ENCODE peak calls at places on chromosomes 16 and 17, in six cellular contexts. K, Y, W, F, O and T are unnamed samples.

GRCh38 chr16:19291459-19291858 is 5.9 kb downstream of the CLEC19A start:
- DNase-seq in K (no peak), Y (no peak), W (peak; percentile 11), F (peak; percentile 4), O (no peak), T (no peak)

GRCh38 chr17:17783825-17784598 is 52.8 kb downstream of the SREBF1 start:
- DNase-seq in K (no peak), Y (peak; percentile 45), W (peak; percentile 74), F (peak; percentile 70), O (peak; percentile 43), T (no peak)

GRCh38 chr16:82653550-82654511 is 27.1 kb downstream of the CDH13 start:
- DNase-seq in K (no peak), Y (no peak), W (peak; percentile 94), F (peak; percentile 92), O (no peak), T (peak; percentile 93)

GRCh38 chr17:42016411-42016831 is 818 bp downstream of the DNAJC7 start:
- DNase-seq in K (no peak), Y (no peak), W (peak; percentile 31), F (peak; percentile 25), O (no peak), T (no peak)

GRCh38 chr17:77862890-77863813 is 95.4 kb upstream of the TNRC6C start:
- DNase-seq in K (no peak), Y (no peak), W (no peak), F (no peak), O (no peak), T (no peak)

GRCh38 chr16:78127130-78127529 is 27.7 kb downstream of the WWOX start:
- DNase-seq in K (no peak), Y (no peak), W (peak; percentile 47), F (peak; percentile 37), O (no peak), T (peak; percentile 3)

GRCh38 chr17:47254403-47254943 is 846 bp downstream of the ITGB3 start:
- DNase-seq in K (no peak), Y (no peak), W (no peak), F (no peak), O (no peak), T (no peak)

GRCh38 chr16:27748868-27749546 is 199.1 kb downstream of the KATNIP start:
- DNase-seq in K (no peak), Y (peak; percentile 33), W (peak; percentile 85), F (peak; percentile 80), O (peak; percentile 43), T (peak; percentile 59)

GRCh38 chr17:4764612-4765011 is 7.1 kb upstream of the TM4SF5 start:
- DNase-seq in K (no peak), Y (no peak), W (no peak), F (no peak), O (no peak), T (no peak)

GRCh38 chr17:4623249-4623648 is 18.2 kb downstream of the ALOX15 start:
- DNase-seq in K (no peak), Y (no peak), W (peak; percentile 74), F (peak; percentile 59), O (no peak), T (peak; percentile 45)

GRCh38 chr16:17453365-17454122 is 17.2 kb downstream of the XYLT1 start:
- DNase-seq in K (no peak), Y (no peak), W (no peak), F (no peak), O (no peak), T (no peak)

GRCh38 chr16:88454315-88455057 is 1.4 kb downstream of the ZFPM1 start:
- DNase-seq in K (no peak), Y (no peak), W (no peak), F (no peak), O (no peak), T (no peak)

GRCh38 chr17:4810696-4811289 is 3.8 kb downstream of the PLD2 start:
- DNase-seq in K (no peak), Y (no peak), W (no peak), F (no peak), O (no peak), T (no peak)

GRCh38 chr16:19382084-19382801 is 35.4 kb upstream of the TMC5 start:
- DNase-seq in K (no peak), Y (no peak), W (no peak), F (no peak), O (no peak), T (no peak)

GRCh38 chr17:9767432-9767991 is 23.9 kb downstream of the DHRS7C start:
- DNase-seq in K (no peak), Y (no peak), W (no peak), F (no peak), O (no peak), T (no peak)

GRCh38 chr17:7021993-7022778 is 664 bp upstream of the BCL6B start:
- DNase-seq in K (no peak), Y (peak; percentile 76), W (no peak), F (no peak), O (peak; percentile 66), T (peak; percentile 26)

GRCh38 chr17:15502315-15503112 is 35.1 kb upstream of the CDRT4 start:
- DNase-seq in K (peak; percentile 80), Y (peak; percentile 95), W (peak; percentile 91), F (peak; percentile 89), O (peak; percentile 94), T (peak; percentile 75)

GRCh38 chr17:27413792-27414191 is 42.5 kb upstream of the KSR1 start:
- DNase-seq in K (no peak), Y (no peak), W (no peak), F (no peak), O (no peak), T (no peak)

GRCh38 chr16:87895641-87896141 is 26.4 kb upstream of the SLC7A5 start:
- DNase-seq in K (no peak), Y (no peak), W (peak; percentile 66), F (peak; percentile 60), O (no peak), T (peak; percentile 59)

GRCh38 chr16:85583491-85584181 is 29.5 kb upstream of the GSE1 start:
- DNase-seq in K (no peak), Y (no peak), W (peak; percentile 92), F (peak; percentile 93), O (no peak), T (peak; percentile 43)

GRCh38 chr16:86725401-86725800 is 147.1 kb downstream of the FOXL1 start:
- DNase-seq in K (no peak), Y (no peak), W (no peak), F (no peak), O (no peak), T (no peak)

GRCh38 chr16:2250652-2251280 is 621 bp downstream of the ECI1 start:
- DNase-seq in K (no peak), Y (no peak), W (peak; percentile 22), F (no peak), O (no peak), T (peak; percentile 16)

GRCh38 chr16:1557576-1557975 is 24.1 kb downstream of the TMEM204 start:
- DNase-seq in K (no peak), Y (no peak), W (no peak), F (no peak), O (no peak), T (no peak)

GRCh38 chr17:45895969-45896793 is 1.8 kb downstream of the MAPT start:
- DNase-seq in K (no peak), Y (no peak), W (no peak), F (no peak), O (no peak), T (no peak)

GRCh38 chr17:43393944-43394482 is 4.8 kb upstream of the ARL4D start:
- DNase-seq in K (peak; percentile 92), Y (peak; percentile 94), W (peak; percentile 71), F (peak; percentile 48), O (peak; percentile 99), T (peak; percentile 79)

GRCh38 chr16:48542020-48542473 is 67.9 kb downstream of the N4BP1 start:
- DNase-seq in K (no peak), Y (peak; percentile 70), W (peak; percentile 33), F (no peak), O (peak; percentile 61), T (peak; percentile 37)

GRCh38 chr17:45320931-45321461 is 4.2 kb upstream of the MAP3K14 start:
- DNase-seq in K (no peak), Y (peak; percentile 45), W (peak; percentile 99), F (peak; percentile 98), O (peak; percentile 47), T (peak; percentile 93)

GRCh38 chr17:80030730-80031410 is 4.8 kb downstream of the TBC1D16 start:
- DNase-seq in K (no peak), Y (no peak), W (no peak), F (no peak), O (no peak), T (no peak)

GRCh38 chr17:80029235-80029974 is 6.3 kb downstream of the TBC1D16 start:
- DNase-seq in K (peak; percentile 71), Y (peak; percentile 95), W (peak; percentile 72), F (peak; percentile 64), O (peak; percentile 97), T (peak; percentile 47)

GRCh38 chr17:80032614-80033171 is 3.0 kb downstream of the TBC1D16 start:
- DNase-seq in K (no peak), Y (no peak), W (no peak), F (no peak), O (no peak), T (no peak)

GRCh38 chr17:80033840-80034239 is 1.8 kb downstream of the TBC1D16 start:
- DNase-seq in K (no peak), Y (no peak), W (no peak), F (no peak), O (no peak), T (no peak)

GRCh38 chr17:80031691-80032480 is 3.8 kb downstream of the TBC1D16 start:
- DNase-seq in K (no peak), Y (no peak), W (no peak), F (no peak), O (no peak), T (no peak)
- H3K27me3 ChIP-seq in K (no peaks in the 10 kb centered on the region), Y (no peaks in the 10 kb centered on the region), W (no peaks in the 10 kb centered on the region), F (no peaks in the 10 kb centered on the region), O (no peaks in the 10 kb centered on the region), T (no peaks in the 10 kb centered on the region)

DNA sequence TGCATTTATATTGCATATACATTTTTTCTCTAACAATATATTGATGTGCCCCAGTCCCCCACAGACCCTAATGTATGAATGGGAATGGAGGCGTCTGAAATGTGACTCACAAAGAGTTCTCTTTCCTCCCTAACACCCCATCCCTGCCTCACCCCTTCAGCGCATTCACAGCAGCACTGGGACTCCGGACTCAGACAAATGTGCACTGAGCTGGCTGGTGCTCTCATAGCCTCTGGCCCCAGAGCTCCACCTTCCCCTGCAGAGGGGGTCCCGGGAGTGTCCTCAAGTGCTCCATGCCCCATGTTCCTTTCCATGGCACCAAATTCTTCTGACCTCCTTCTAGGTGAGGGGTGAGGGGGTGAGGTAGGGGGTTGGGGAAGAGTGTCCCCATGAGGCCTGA is 20.6 kb downstream of the NPTX1 start:
- DNase-seq in K (no peak), Y (no peak), W (no peak), F (no peak), O (no peak), T (no peak)
- H3K27me3 ChIP-seq in K (no peaks in the 10 kb centered on the region), Y (no peaks in the 10 kb centered on the region), W (no peaks in the 10 kb centered on the region), F (peaks cover 15% of the 10 kb centered on the region), O (no peaks in the 10 kb centered on the region), T (no peaks in the 10 kb centered on the region)

GRCh38 chr17:49984776-49985175 is 10.2 kb downstream of the DLX3 start:
- DNase-seq in K (no peak), Y (no peak), W (no peak), F (no peak), O (no peak), T (no peak)
- H3K27me3 ChIP-seq in K (no peaks in the 10 kb centered on the region), Y (peaks cover 52% of the 10 kb centered on the region), W (peaks cover 37% of the 10 kb centered on the region), F (peaks cover 67% of the 10 kb centered on the region), O (peaks cover 78% of the 10 kb centered on the region), T (peaks cover 45% of the 10 kb centered on the region)

DNA sequence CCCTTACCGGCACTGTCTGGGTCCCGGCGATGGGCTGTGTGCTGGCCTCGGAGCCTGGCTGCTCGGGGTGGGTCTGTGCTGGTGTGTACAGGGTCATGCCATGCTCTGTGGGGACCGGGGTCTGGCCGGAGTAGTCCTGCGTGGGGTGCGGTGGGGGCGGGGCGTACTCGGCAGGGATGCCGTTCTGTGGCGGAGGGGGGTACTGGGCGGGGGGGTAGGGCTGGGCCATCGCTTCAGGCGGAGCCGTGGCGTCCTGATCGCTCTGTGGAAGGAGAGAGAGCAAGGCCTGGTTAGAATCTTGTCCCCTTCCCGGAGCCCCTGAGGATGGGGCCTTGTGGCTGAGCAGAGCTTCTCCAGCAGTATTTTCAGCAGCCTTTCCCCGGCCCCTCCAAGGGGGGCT is 40.9 kb downstream of the ENGASE start:
- DNase-seq in K (no peak), Y (no peak), W (no peak), F (no peak), O (no peak), T (no peak)
- H3K27me3 ChIP-seq in K (no peaks in the 10 kb centered on the region), Y (peaks cover 96% of the 10 kb centered on the region), W (peaks cover 5% of the 10 kb centered on the region), F (peaks cover 5% of the 10 kb centered on the region), O (peaks cover 43% of the 10 kb centered on the region), T (no peaks in the 10 kb centered on the region)